ENCODE peak calls at places on chromosomes 5 and 9, in seven cellular contexts. One of them, this sample, is unnamed.

GRCh38 chr5:54535149-54535844 is 17.7 kb downstream of the SNX18 start:
- DNase-seq in left lung: no peak
- DNase-seq in lower lobe of right lung: no peak
- DNase-seq in astrocyte: no peak
- DNase-seq in heart right ventricle: no peak
- DNase-seq in CD8-positive, alpha-beta T cell: no peak
- DNase-seq in transverse colon: no peak
- DNase-seq in this sample: no peak

GRCh38 chr5:158560170-158560569 is 539.5 kb downstream of the EBF1 start:
- DNase-seq in left lung: no peak
- DNase-seq in lower lobe of right lung: no peak
- DNase-seq in astrocyte: no peak
- DNase-seq in heart right ventricle: peak
- DNase-seq in CD8-positive, alpha-beta T cell: no peak
- DNase-seq in transverse colon: no peak
- DNase-seq in this sample: no peak

GRCh38 chr5:4730279-4730678 is 409.9 kb upstream of the ADAMTS16 start:
- DNase-seq in left lung: no peak
- DNase-seq in lower lobe of right lung: no peak
- DNase-seq in astrocyte: no peak
- DNase-seq in heart right ventricle: no peak
- DNase-seq in CD8-positive, alpha-beta T cell: no peak
- DNase-seq in transverse colon: no peak
- DNase-seq in this sample: no peak

GRCh38 chr5:98570661-98571181 is 202.7 kb upstream of the RGMB start:
- DNase-seq in left lung: no peak
- DNase-seq in lower lobe of right lung: no peak
- DNase-seq in astrocyte: peak
- DNase-seq in heart right ventricle: no peak
- DNase-seq in CD8-positive, alpha-beta T cell: no peak
- DNase-seq in transverse colon: no peak
- DNase-seq in this sample: no peak

GRCh38 chr9:110746211-110746930 is 77.8 kb downstream of the MUSK start:
- DNase-seq in left lung: no peak
- DNase-seq in lower lobe of right lung: no peak
- DNase-seq in astrocyte: no peak
- DNase-seq in heart right ventricle: no peak
- DNase-seq in CD8-positive, alpha-beta T cell: no peak
- DNase-seq in transverse colon: no peak
- DNase-seq in this sample: no peak

GRCh38 chr5:150549735-150550134 is 41.8 kb downstream of the NDST1 start:
- DNase-seq in left lung: no peak
- DNase-seq in lower lobe of right lung: no peak
- DNase-seq in astrocyte: no peak
- DNase-seq in heart right ventricle: no peak
- DNase-seq in CD8-positive, alpha-beta T cell: no peak
- DNase-seq in transverse colon: no peak
- DNase-seq in this sample: no peak

GRCh38 chr5:66207800-66208561 is 63.9 kb downstream of the SREK1 start:
- DNase-seq in left lung: no peak
- DNase-seq in lower lobe of right lung: no peak
- DNase-seq in astrocyte: peak
- DNase-seq in heart right ventricle: no peak
- DNase-seq in CD8-positive, alpha-beta T cell: no peak
- DNase-seq in transverse colon: no peak
- DNase-seq in this sample: no peak

GRCh38 chr5:146904890-146905289 is 26.3 kb upstream of the PPP2R2B start:
- DNase-seq in left lung: no peak
- DNase-seq in lower lobe of right lung: no peak
- DNase-seq in astrocyte: no peak
- DNase-seq in heart right ventricle: no peak
- DNase-seq in CD8-positive, alpha-beta T cell: no peak
- DNase-seq in transverse colon: no peak
- DNase-seq in this sample: no peak

GRCh38 chr9:31140316-31140715 is 1244.1 kb upstream of the ACO1 start:
- DNase-seq in left lung: no peak
- DNase-seq in lower lobe of right lung: no peak
- DNase-seq in astrocyte: peak
- DNase-seq in heart right ventricle: no peak
- DNase-seq in CD8-positive, alpha-beta T cell: no peak
- DNase-seq in transverse colon: no peak
- DNase-seq in this sample: no peak

GRCh38 chr5:908172-908571 is 15.5 kb downstream of the TRIP13 start:
- DNase-seq in left lung: no peak
- DNase-seq in lower lobe of right lung: no peak
- DNase-seq in astrocyte: no peak
- DNase-seq in heart right ventricle: no peak
- DNase-seq in CD8-positive, alpha-beta T cell: no peak
- DNase-seq in transverse colon: no peak
- DNase-seq in this sample: no peak

GRCh38 chr9:80954521-80954920 is 734.8 kb downstream of the TLE1 start:
- DNase-seq in left lung: no peak
- DNase-seq in lower lobe of right lung: no peak
- DNase-seq in astrocyte: no peak
- DNase-seq in heart right ventricle: no peak
- DNase-seq in CD8-positive, alpha-beta T cell: no peak
- DNase-seq in transverse colon: no peak
- DNase-seq in this sample: no peak

GRCh38 chr9:89319015-89319905 is 960 bp downstream of the SECISBP2 start:
- DNase-seq in left lung: no peak
- DNase-seq in lower lobe of right lung: no peak
- DNase-seq in astrocyte: no peak
- DNase-seq in heart right ventricle: no peak
- DNase-seq in CD8-positive, alpha-beta T cell: no peak
- DNase-seq in transverse colon: no peak
- DNase-seq in this sample: no peak

GRCh38 chr5:37735649-37736347 is 104.0 kb downstream of the GDNF start:
- DNase-seq in left lung: no peak
- DNase-seq in lower lobe of right lung: no peak
- DNase-seq in astrocyte: peak
- DNase-seq in heart right ventricle: no peak
- DNase-seq in CD8-positive, alpha-beta T cell: no peak
- DNase-seq in transverse colon: no peak
- DNase-seq in this sample: no peak

GRCh38 chr9:137697832-137698231 is 79.0 kb downstream of the EHMT1 start:
- DNase-seq in left lung: no peak
- DNase-seq in lower lobe of right lung: no peak
- DNase-seq in astrocyte: no peak
- DNase-seq in heart right ventricle: no peak
- DNase-seq in CD8-positive, alpha-beta T cell: no peak
- DNase-seq in transverse colon: no peak
- DNase-seq in this sample: no peak

GRCh38 chr9:96858018-96858573 is 3.8 kb upstream of the ZNF782 start:
- DNase-seq in left lung: no peak
- DNase-seq in lower lobe of right lung: no peak
- DNase-seq in astrocyte: peak
- DNase-seq in heart right ventricle: no peak
- DNase-seq in CD8-positive, alpha-beta T cell: no peak
- DNase-seq in transverse colon: no peak
- DNase-seq in this sample: no peak

GRCh38 chr9:102845847-102846246 is 149.3 kb upstream of the CYLC2 start:
- DNase-seq in left lung: no peak
- DNase-seq in lower lobe of right lung: no peak
- DNase-seq in astrocyte: no peak
- DNase-seq in heart right ventricle: no peak
- DNase-seq in CD8-positive, alpha-beta T cell: no peak
- DNase-seq in transverse colon: no peak
- DNase-seq in this sample: no peak

GRCh38 chr5:74030821-74031220 is 404.8 kb downstream of the ARHGEF28 start:
- DNase-seq in left lung: no peak
- DNase-seq in lower lobe of right lung: no peak
- DNase-seq in astrocyte: no peak
- DNase-seq in heart right ventricle: no peak
- DNase-seq in CD8-positive, alpha-beta T cell: no peak
- DNase-seq in transverse colon: no peak
- DNase-seq in this sample: no peak

GRCh38 chr9:78167356-78167755 is 68.5 kb upstream of the CEP78 start:
- DNase-seq in left lung: no peak
- DNase-seq in lower lobe of right lung: no peak
- DNase-seq in astrocyte: no peak
- DNase-seq in heart right ventricle: no peak
- DNase-seq in CD8-positive, alpha-beta T cell: no peak
- DNase-seq in transverse colon: peak
- DNase-seq in this sample: no peak

GRCh38 chr9:108551030-108551964 is 304.5 kb downstream of the ACTL7B start:
- DNase-seq in left lung: no peak
- DNase-seq in lower lobe of right lung: no peak
- DNase-seq in astrocyte: peak
- DNase-seq in heart right ventricle: no peak
- DNase-seq in CD8-positive, alpha-beta T cell: no peak
- DNase-seq in transverse colon: no peak
- DNase-seq in this sample: no peak

GRCh38 chr9:115411993-115412452 is 294.1 kb upstream of the TNC start:
- DNase-seq in left lung: no peak
- DNase-seq in lower lobe of right lung: no peak
- DNase-seq in astrocyte: peak
- DNase-seq in heart right ventricle: no peak
- DNase-seq in CD8-positive, alpha-beta T cell: no peak
- DNase-seq in transverse colon: no peak
- DNase-seq in this sample: no peak

GRCh38 chr9:29393064-29393463 is 1819.8 kb upstream of the C9orf72 start:
- DNase-seq in left lung: no peak
- DNase-seq in lower lobe of right lung: no peak
- DNase-seq in astrocyte: no peak
- DNase-seq in heart right ventricle: no peak
- DNase-seq in CD8-positive, alpha-beta T cell: no peak
- DNase-seq in transverse colon: no peak
- DNase-seq in this sample: no peak

GRCh38 chr9:104575451-104575850 is 6.5 kb downstream of the OR13C8 start:
- DNase-seq in left lung: no peak
- DNase-seq in lower lobe of right lung: no peak
- DNase-seq in astrocyte: no peak
- DNase-seq in heart right ventricle: no peak
- DNase-seq in CD8-positive, alpha-beta T cell: no peak
- DNase-seq in transverse colon: no peak
- DNase-seq in this sample: no peak

GRCh38 chr9:92404437-92404836 is at the start of gene OGN:
- DNase-seq in left lung: no peak
- DNase-seq in lower lobe of right lung: no peak
- DNase-seq in astrocyte: no peak
- DNase-seq in heart right ventricle: no peak
- DNase-seq in CD8-positive, alpha-beta T cell: no peak
- DNase-seq in transverse colon: no peak
- DNase-seq in this sample: no peak

DNA sequence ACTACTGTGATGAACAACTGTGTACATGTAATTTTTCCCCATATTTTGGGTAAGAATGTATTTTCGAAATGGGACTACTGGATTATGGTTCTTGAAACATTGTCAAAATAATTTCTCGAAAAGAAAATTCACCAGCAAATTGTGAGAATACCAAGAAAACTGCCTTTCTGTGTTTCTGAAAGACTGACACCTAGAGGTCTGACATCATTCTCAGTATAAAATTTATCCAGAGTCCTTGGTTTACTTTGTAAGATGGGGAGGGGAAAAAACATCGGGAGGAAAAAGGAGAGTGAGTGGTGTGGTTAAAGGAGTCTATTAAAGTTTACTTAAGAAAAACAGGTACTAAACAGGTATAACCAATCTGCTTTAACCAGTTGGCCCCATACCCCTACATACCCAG is 149.2 kb downstream of the CEP120 start:
- DNase-seq in left lung: no peak
- DNase-seq in lower lobe of right lung: no peak
- DNase-seq in astrocyte: no peak
- DNase-seq in heart right ventricle: no peak
- DNase-seq in CD8-positive, alpha-beta T cell: no peak
- DNase-seq in transverse colon: no peak
- DNase-seq in this sample: no peak
- TF ChIP-seq CTCF in left lung: no peak
- TF ChIP-seq CTCF in lower lobe of right lung: peak
- TF ChIP-seq CTCF in astrocyte: no peak
- TF ChIP-seq CTCF in heart right ventricle: no peak
- TF ChIP-seq CTCF in CD8-positive, alpha-beta T cell: no peak
- TF ChIP-seq CTCF in transverse colon: no peak
- TF ChIP-seq CTCF in this sample: no peak

DNA sequence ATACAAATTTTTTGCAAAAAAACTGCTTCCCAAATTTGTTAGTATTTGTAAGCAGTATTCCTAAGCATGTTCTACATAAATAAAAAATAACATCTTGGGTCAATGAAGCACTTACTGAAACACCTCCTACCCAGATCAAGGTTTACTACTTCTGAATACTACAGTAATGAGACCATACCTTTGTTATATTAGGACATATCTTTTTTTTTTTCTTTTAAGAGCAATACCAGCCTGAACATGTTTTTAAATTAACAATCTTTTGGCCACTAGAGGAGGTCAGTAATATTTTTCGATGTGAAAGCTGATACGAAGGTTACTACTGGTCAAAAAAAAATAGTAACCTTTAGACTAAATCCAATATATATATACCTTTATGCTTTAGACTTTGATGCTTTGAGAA is 72.7 kb downstream of the CERT1 start:
- DNase-seq in left lung: no peak
- DNase-seq in lower lobe of right lung: no peak
- DNase-seq in astrocyte: no peak
- DNase-seq in heart right ventricle: no peak
- DNase-seq in CD8-positive, alpha-beta T cell: no peak
- DNase-seq in transverse colon: no peak
- DNase-seq in this sample: no peak
- TF ChIP-seq CTCF in left lung: no peak
- TF ChIP-seq CTCF in lower lobe of right lung: no peak
- TF ChIP-seq CTCF in astrocyte: no peak
- TF ChIP-seq CTCF in heart right ventricle: no peak
- TF ChIP-seq CTCF in CD8-positive, alpha-beta T cell: no peak
- TF ChIP-seq CTCF in transverse colon: no peak
- TF ChIP-seq CTCF in this sample: no peak

GRCh38 chr9:82524407-82524806 is 535.8 kb downstream of the SPATA31D1 start:
- DNase-seq in left lung: no peak
- DNase-seq in lower lobe of right lung: no peak
- DNase-seq in astrocyte: no peak
- DNase-seq in heart right ventricle: no peak
- DNase-seq in CD8-positive, alpha-beta T cell: no peak
- DNase-seq in transverse colon: no peak
- DNase-seq in this sample: no peak
- TF ChIP-seq CTCF in left lung: no peak
- TF ChIP-seq CTCF in lower lobe of right lung: no peak
- TF ChIP-seq CTCF in astrocyte: no peak
- TF ChIP-seq CTCF in heart right ventricle: no peak
- TF ChIP-seq CTCF in CD8-positive, alpha-beta T cell: no peak
- TF ChIP-seq CTCF in transverse colon: no peak
- TF ChIP-seq CTCF in this sample: no peak

GRCh38 chr9:133355881-133356357 is 368 bp downstream of the SURF1 start:
- DNase-seq in left lung: no peak
- DNase-seq in lower lobe of right lung: no peak
- DNase-seq in astrocyte: no peak
- DNase-seq in heart right ventricle: no peak
- DNase-seq in CD8-positive, alpha-beta T cell: no peak
- DNase-seq in transverse colon: no peak
- DNase-seq in this sample: no peak

GRCh38 chr9:133357656-133358055 is 1.3 kb downstream of the SURF2 start:
- DNase-seq in left lung: peak
- DNase-seq in lower lobe of right lung: no peak
- DNase-seq in astrocyte: no peak
- DNase-seq in heart right ventricle: no peak
- DNase-seq in CD8-positive, alpha-beta T cell: no peak
- DNase-seq in transverse colon: no peak
- DNase-seq in this sample: no peak

GRCh38 chr9:133354766-133355165 is 1.5 kb downstream of the SURF1 start:
- DNase-seq in left lung: peak
- DNase-seq in lower lobe of right lung: no peak
- DNase-seq in astrocyte: no peak
- DNase-seq in heart right ventricle: no peak
- DNase-seq in CD8-positive, alpha-beta T cell: no peak
- DNase-seq in transverse colon: no peak
- DNase-seq in this sample: no peak

GRCh38 chr9:133353548-133353947 is 2.7 kb downstream of the SURF1 start:
- DNase-seq in left lung: peak
- DNase-seq in lower lobe of right lung: no peak
- DNase-seq in astrocyte: no peak
- DNase-seq in heart right ventricle: no peak
- DNase-seq in CD8-positive, alpha-beta T cell: no peak
- DNase-seq in transverse colon: no peak
- DNase-seq in this sample: no peak

GRCh38 chr9:133356391-133357091 is at the start of the genes SURF1 and SURF2:
- DNase-seq in left lung: peak
- DNase-seq in lower lobe of right lung: peak
- DNase-seq in astrocyte: peak
- DNase-seq in heart right ventricle: peak
- DNase-seq in CD8-positive, alpha-beta T cell: peak
- DNase-seq in transverse colon: peak
- DNase-seq in this sample: peak
- TF ChIP-seq CTCF in left lung: no peak
- TF ChIP-seq CTCF in lower lobe of right lung: no peak
- TF ChIP-seq CTCF in astrocyte: no peak
- TF ChIP-seq CTCF in heart right ventricle: no peak
- TF ChIP-seq CTCF in CD8-positive, alpha-beta T cell: no peak
- TF ChIP-seq CTCF in transverse colon: peak
- TF ChIP-seq CTCF in this sample: no peak

This sample was measured in CD14-positive monocyte.